ENCODE peak calls at places on chromosome 6, in four cellular contexts. I, Q, Y and D are unnamed samples.
A peak's percentile ranks its signal among the peaks of the same experiment; 100 is the strongest.

GRCh38 chr6:133042550-133043120 is 198.5 kb upstream of the EYA4 start:
- DNase-seq in I (no peak), Q (no peak), Y (no peak), D (no peak)

GRCh38 chr6:133208183-133208755 is 32.9 kb upstream of the EYA4 start:
- DNase-seq in I (no peak), Q (no peak), Y (no peak), D (peak; percentile 46)

GRCh38 chr6:24883618-24884017 is 52.1 kb downstream of the RIPOR2 start:
- DNase-seq in I (no peak), Q (peak; percentile 60), Y (no peak), D (peak; percentile 78)

GRCh38 chr6:87808005-87808757 is 106.1 kb upstream of the AKIRIN2 start:
- DNase-seq in I (no peak), Q (peak; percentile 91), Y (no peak), D (peak; percentile 88)

GRCh38 chr6:47061631-47062300 is 19.6 kb upstream of the ADGRF1 start:
- DNase-seq in I (no peak), Q (peak; percentile 12), Y (no peak), D (peak; percentile 48)

GRCh38 chr6:74479960-74480359 is 725.9 kb downstream of the COL12A1 start:
- DNase-seq in I (no peak), Q (no peak), Y (no peak), D (no peak)

GRCh38 chr6:122730775-122731386 is 48.6 kb upstream of the FABP7 start:
- DNase-seq in I (no peak), Q (peak; percentile 60), Y (no peak), D (no peak)

GRCh38 chr6:7051780-7052440 is 55.9 kb upstream of the RREB1 start:
- DNase-seq in I (no peak), Q (peak; percentile 54), Y (peak; percentile 80), D (peak; percentile 22)

GRCh38 chr6:87755697-87756671 is 54.0 kb upstream of the AKIRIN2 start:
- DNase-seq in I (no peak), Q (peak; percentile 73), Y (no peak), D (peak; percentile 84)

DNA sequence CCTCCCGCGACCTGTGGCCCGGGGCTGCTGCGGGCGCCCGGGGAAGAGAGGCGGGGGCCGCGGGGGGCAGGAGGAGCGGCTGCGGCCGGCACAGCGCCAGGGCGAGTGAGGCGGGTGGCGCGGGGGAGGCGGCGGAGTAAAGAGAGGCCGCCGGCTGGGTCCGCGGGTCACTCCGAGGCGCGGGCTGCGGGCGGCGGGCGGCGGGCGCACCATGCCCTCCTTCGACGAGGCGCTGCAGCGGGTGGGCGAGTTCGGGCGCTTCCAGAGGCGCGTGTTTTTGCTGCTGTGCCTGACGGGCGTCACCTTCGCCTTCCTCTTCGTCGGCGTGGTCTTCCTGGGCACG is at the start of gene SLC22A3:
- DNase-seq in I (no peak), Q (no peak), Y (peak; percentile 48), D (no peak)
- H3K9ac ChIP-seq in I (no peak within 1 kb of the TSS), Q (no peak within 1 kb of the TSS), Y (no peak within 1 kb of the TSS), D (peak within 1 kb of the TSS; percentile 17)

DNA sequence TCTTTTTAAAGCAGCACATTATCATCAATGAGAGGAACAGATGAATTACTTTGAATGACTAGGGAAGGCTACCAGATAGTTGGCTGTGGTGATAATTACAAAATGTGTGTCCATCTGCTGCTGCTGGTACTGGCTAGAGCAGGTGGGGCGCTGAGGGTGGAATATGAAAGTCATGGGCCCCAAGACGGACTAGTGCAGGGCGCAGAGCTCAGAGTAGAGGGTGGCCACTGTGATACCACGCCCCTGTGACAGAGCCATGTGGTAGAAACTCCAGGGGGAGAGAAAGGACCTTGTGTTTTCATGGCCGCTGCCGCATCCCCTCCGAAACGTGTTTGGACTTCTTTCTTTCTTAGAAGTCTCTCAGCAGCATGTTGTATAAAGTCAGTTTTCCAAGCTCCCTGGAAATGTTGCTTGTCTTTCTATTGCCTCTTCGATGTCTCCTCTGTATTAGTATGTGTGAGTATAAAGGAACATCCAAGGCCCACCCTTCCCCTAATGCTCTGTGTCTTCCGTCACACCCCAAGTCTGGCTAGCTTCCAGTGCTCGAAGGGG is 88.1 kb downstream of the PPP1R14C start:
- DNase-seq in I (no peak), Q (no peak), Y (no peak), D (no peak)
- H2AFZ ChIP-seq in I (no peak overlapping the region), Q (peak overlapping the region; percentile 46), Y (no peak overlapping the region), D (peak overlapping the region; percentile 13)

DNA sequence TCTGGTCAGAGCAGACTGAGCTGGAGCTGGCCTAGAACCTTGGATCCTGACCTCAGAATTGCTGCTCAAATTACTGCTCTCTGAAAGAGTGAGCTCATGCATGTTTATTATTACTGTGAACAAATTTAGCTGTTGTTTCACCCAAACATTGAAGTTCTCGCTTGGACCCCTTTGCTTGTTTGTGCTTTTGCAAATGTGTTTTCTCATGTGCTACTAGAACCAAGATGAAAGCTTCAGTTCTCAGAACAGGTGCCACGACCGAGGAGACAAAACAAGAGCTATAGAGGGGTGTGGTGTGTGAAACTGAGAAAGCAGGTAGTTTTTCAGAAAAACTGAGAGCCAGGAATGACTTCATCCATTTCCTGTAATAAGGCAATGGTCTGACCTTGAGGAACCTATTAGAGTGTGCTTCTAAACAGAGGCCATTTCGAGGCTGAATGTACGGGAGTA is 50.0 kb upstream of the ESR1 start:
- DNase-seq in I (no peak), Q (no peak), Y (no peak), D (no peak)
- H3K9ac ChIP-seq in I (no peak overlapping the region), Q (no peak overlapping the region), Y (no peak overlapping the region), D (no peak overlapping the region)

DNA sequence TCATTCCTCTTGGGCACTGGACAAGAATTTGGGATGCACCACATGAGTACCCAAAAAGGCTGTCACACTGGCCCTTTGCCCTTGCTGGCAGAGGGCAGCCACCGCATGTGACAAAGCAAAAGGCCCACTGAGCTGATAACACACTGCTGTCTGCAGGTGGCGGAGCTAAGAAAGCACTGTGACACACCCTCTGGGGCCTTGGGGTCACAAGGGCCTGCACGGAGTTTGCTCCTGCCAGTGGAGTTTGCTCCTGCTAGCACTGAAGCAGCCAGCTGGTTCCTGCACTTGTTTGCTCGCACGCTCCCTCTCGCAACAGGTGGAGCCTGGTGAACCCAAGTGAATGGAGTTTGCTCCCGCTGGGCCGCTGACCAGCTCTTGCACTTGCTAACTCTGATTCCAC is 132.6 kb downstream of the LCA5 start:
- DNase-seq in I (no peak), Q (no peak), Y (peak; percentile 53), D (no peak)
- H2AFZ ChIP-seq in I (no peak overlapping the region), Q (no peak overlapping the region), Y (no peak overlapping the region), D (no peak overlapping the region)